ENCODE peak calls at places on chromosome 9, in eight cellular contexts. R, W, Z, J, V, U, O and A are unnamed samples.

GRCh38 chr9:95822583-95823431 is 52.7 kb upstream of the ERCC6L2 start:
- DNase-seq in R (no peak), W (peak), Z (peak), J (no peak), V (peak), U (peak), O (peak), A (no peak)

GRCh38 chr9:137740311-137740710 is 121.5 kb downstream of the EHMT1 start:
- DNase-seq in R (no peak), W (peak), Z (no peak), J (no peak), V (no peak), U (peak), O (peak), A (no peak)

GRCh38 chr9:87140605-87141109 is 193.4 kb upstream of the GAS1 start:
- DNase-seq in R (peak), W (no peak), Z (no peak), J (no peak), V (peak), U (no peak), O (no peak), A (no peak)

GRCh38 chr9:131404581-131404980 is 10.7 kb downstream of the PRRC2B start:
- DNase-seq in R (no peak), W (peak), Z (no peak), J (no peak), V (no peak), U (peak), O (peak), A (no peak)

GRCh38 chr9:81782313-81782712 is 93.0 kb upstream of the TLE1 start:
- DNase-seq in R (no peak), W (no peak), Z (no peak), J (no peak), V (no peak), U (no peak), O (no peak), A (no peak)

GRCh38 chr9:131421691-131422090 is 27.8 kb downstream of the PRRC2B start:
- DNase-seq in R (no peak), W (no peak), Z (no peak), J (no peak), V (no peak), U (no peak), O (no peak), A (no peak)

GRCh38 chr9:72149231-72149975 is at the start of gene GDA:
- DNase-seq in R (no peak), W (no peak), Z (peak), J (peak), V (no peak), U (no peak), O (no peak), A (peak)

GRCh38 chr9:109519366-109519765 is 21.3 kb upstream of the PTPN3 start:
- DNase-seq in R (no peak), W (no peak), Z (no peak), J (no peak), V (peak), U (no peak), O (no peak), A (no peak)

GRCh38 chr9:127209948-127210621 is 54.5 kb upstream of the GARNL3 start:
- DNase-seq in R (no peak), W (no peak), Z (no peak), J (no peak), V (no peak), U (no peak), O (no peak), A (no peak)

GRCh38 chr9:134068742-134069535 is 1.1 kb upstream of the BRD3 start:
- DNase-seq in R (peak), W (no peak), Z (no peak), J (no peak), V (no peak), U (no peak), O (no peak), A (no peak)

GRCh38 chr9:69463497-69464068 is 138.6 kb downstream of the ENTREP1 start:
- DNase-seq in R (no peak), W (no peak), Z (no peak), J (no peak), V (no peak), U (no peak), O (no peak), A (no peak)

GRCh38 chr9:27712826-27713225 is 139.5 kb upstream of the C9orf72 start:
- DNase-seq in R (no peak), W (no peak), Z (no peak), J (no peak), V (no peak), U (no peak), O (no peak), A (no peak)

GRCh38 chr9:27711241-27711640 is 138.0 kb upstream of the C9orf72 start:
- DNase-seq in R (no peak), W (no peak), Z (no peak), J (no peak), V (no peak), U (no peak), O (no peak), A (no peak)

GRCh38 chr9:27715651-27716050 is 142.4 kb upstream of the C9orf72 start:
- DNase-seq in R (no peak), W (no peak), Z (no peak), J (no peak), V (no peak), U (no peak), O (no peak), A (no peak)

GRCh38 chr9:27717991-27718390 is 144.7 kb upstream of the C9orf72 start:
- DNase-seq in R (no peak), W (no peak), Z (no peak), J (no peak), V (no peak), U (no peak), O (no peak), A (no peak)

DNA sequence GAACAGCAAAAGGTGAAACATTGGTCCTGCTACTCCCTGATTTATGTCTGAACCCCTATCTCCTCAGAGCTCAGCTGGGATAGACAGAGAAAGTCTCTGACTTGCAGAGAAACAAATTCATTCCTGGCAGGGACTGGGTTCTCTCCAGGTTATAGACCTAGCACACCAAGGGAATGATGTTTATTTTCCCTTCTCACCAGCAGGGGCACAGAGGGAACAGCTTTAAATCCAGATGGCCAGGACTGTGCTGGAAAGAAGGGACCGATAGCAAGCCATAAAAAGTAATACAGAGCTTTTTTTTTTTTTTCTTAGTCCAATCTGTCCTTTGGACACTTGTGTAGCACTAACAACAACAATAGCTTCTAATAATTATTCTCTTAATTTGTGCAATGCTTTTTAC is 141.1 kb upstream of the C9orf72 start:
- DNase-seq in R (no peak), W (no peak), Z (peak), J (no peak), V (no peak), U (no peak), O (no peak), A (no peak)
- TF ChIP-seq CTCF in R (no peak), W (no peak), Z (no peak), J (no peak), V (no peak), U (no peak), O (no peak), A (no peak)

GRCh38 chr9:104608336-104608735 is 2.9 kb upstream of the OR13C2 start:
- DNase-seq in R (no peak), W (no peak), Z (peak), J (no peak), V (peak), U (no peak), O (no peak), A (no peak)
- TF ChIP-seq CTCF in R (no peak), W (peak), Z (peak), J (no peak), V (no peak), U (no peak), O (no peak), A (no peak)

GRCh38 chr9:15696979-15697378 is 144.1 kb downstream of the CCDC171 start:
- DNase-seq in R (no peak), W (peak), Z (peak), J (no peak), V (no peak), U (no peak), O (no peak), A (no peak)
- TF ChIP-seq CTCF in R (no peak), W (no peak), Z (no peak), J (no peak), V (no peak), U (peak), O (no peak), A (no peak)

GRCh38 chr9:114271556-114272510 is 51.1 kb upstream of the ORM1 start:
- DNase-seq in R (peak), W (peak), Z (peak), J (peak), V (peak), U (peak), O (peak), A (no peak)
- TF ChIP-seq CTCF in R (peak), W (peak), Z (no peak), J (peak), V (peak), U (peak), O (peak), A (no peak)

DNA sequence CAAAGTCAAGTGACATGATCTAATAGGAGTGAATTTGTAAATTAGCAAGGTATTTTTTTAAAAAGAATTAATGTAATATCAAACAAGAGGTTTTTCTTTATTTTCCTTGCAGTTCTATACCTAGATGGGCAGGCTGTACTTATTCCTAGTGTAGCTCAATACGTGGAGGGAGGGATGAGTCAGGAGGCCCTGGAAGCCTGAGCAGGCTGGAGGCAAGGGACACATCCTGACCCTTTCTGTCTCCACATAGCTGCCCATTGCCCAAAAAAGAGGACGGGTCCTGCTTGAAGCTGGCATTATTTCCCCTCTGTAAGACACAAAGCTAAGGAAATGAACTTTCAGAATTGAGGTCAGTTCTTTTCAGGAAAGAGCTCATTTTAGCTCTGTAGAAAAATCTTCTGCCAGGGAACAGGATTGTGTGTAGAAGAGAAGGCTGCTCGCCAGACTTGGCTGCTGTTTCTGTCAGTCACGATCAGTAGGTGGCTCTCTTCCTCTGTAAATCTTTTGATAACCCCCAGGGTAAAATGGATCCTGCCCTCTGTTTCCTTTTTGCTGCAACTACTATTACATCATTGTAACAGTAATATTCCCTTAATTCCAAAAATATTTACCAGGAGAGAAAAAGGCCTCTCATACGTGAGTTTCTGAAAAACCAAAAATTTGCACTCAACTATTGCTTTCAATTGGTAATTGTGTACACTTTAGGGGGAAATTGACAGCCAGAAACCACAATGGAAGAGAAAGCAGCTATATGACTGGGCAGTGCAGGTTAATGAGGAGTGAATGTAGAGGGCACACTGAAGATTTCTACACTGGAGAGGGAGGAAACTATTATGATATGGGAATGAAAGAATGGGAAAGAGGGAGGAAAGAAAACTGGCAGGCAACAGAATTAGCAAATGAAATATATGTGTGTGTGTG is 12.3 kb upstream of the IFNW1 start:
- DNase-seq in R (no peak), W (no peak), Z (peak), J (no peak), V (peak), U (peak), O (peak), A (no peak)
- TF ChIP-seq CTCF in R (no peak), W (no peak), Z (no peak), J (no peak), V (peak), U (no peak), O (peak), A (no peak)

GRCh38 chr9:122213589-122214413 is 15.0 kb downstream of the LHX6 start:
- DNase-seq in R (peak), W (no peak), Z (no peak), J (peak), V (peak), U (no peak), O (no peak), A (peak)
- TF ChIP-seq CTCF in R (no peak), W (no peak), Z (no peak), J (no peak), V (no peak), U (no peak), O (no peak), A (no peak)

GRCh38 chr9:93324191-93324834 is 127.2 kb upstream of the FAM120A start:
- DNase-seq in R (no peak), W (no peak), Z (no peak), J (no peak), V (no peak), U (no peak), O (no peak), A (no peak)
- TF ChIP-seq CTCF in R (no peak), W (no peak), Z (no peak), J (no peak), V (no peak), U (no peak), O (no peak), A (no peak)